ENCODE peak calls at places on chromosome 6, in four cellular contexts. Y, T, S and U are unnamed samples.

GRCh38 chr6:38443341-38443740 is 196.4 kb downstream of the BTBD9 start:
- DNase-seq in T (no peak), Y (no peak), S (no peak), U (no peak)

GRCh38 chr6:132512342-132512637 is 626 bp downstream of the STX7 start:
- DNase-seq in T (no peak), S (no peak), Y (no peak), U (no peak)

GRCh38 chr6:46221221-46221793 is 50.5 kb upstream of the ENPP5 start:
- DNase-seq in T (no peak), S (no peak), Y (peak; percentile 42), U (no peak)

GRCh38 chr6:3568396-3569082 is 111.7 kb upstream of the SLC22A23 start:
- DNase-seq in Y (no peak), T (no peak), S (no peak), U (no peak)

GRCh38 chr6:131948692-131949614 is 2.2 kb downstream of the CCN2 start:
- DNase-seq in S (no peak), T (no peak), Y (no peak), U (no peak)

GRCh38 chr6:168272379-168273011 is 47.1 kb downstream of the DACT2 start:
- DNase-seq in S (no peak), Y (no peak), T (no peak), U (no peak)

GRCh38 chr6:116990679-116991078 is 113.6 kb downstream of the RFX6 start:
- DNase-seq in T (no peak), Y (no peak), S (no peak), U (no peak)

GRCh38 chr6:33419580-33420492 is at the start of gene SYNGAP1:
- DNase-seq in T (peak; percentile 49), Y (no peak), S (peak; percentile 72), U (peak; percentile 87)